ENCODE peak calls at places on chromosomes 3 and 15, in nine cellular contexts. One of them, this sample, is unnamed.

GRCh38 chr3:57951106-57951882 is 56.9 kb upstream of the FLNB start:
- DNase-seq in glutamatergic neuron: no peak
- DNase-seq in HT1080: peak
- DNase-seq in GM12865: no peak
- DNase-seq in B cell: no peak
- DNase-seq in stimulated activated naive CD4-positive, alpha-beta T cell treated with Interleukin-2 at 50 U/mL for 16 hours: no peak
- DNase-seq in stimulated activated CD8-positive, alpha-beta memory T cell treated with anti-CD3 and anti-CD28 coated beads, Interleukin-15, amount 100 ng/mL, for 4 hours: no peak
- DNase-seq in foreskin keratinocyte: peak
- DNase-seq in colonic mucosa: peak
- DNase-seq in this sample: peak

GRCh38 chr3:89395996-89396395 is 288.6 kb downstream of the EPHA3 start:
- DNase-seq in B cell: no peak
- DNase-seq in stimulated activated naive CD4-positive, alpha-beta T cell treated with Interleukin-2 at 50 U/mL for 16 hours: no peak
- DNase-seq in glutamatergic neuron: no peak
- DNase-seq in stimulated activated CD8-positive, alpha-beta memory T cell treated with anti-CD3 and anti-CD28 coated beads, Interleukin-15, amount 100 ng/mL, for 4 hours: no peak
- DNase-seq in foreskin keratinocyte: no peak
- DNase-seq in HT1080: no peak
- DNase-seq in GM12865: no peak
- DNase-seq in colonic mucosa: no peak
- DNase-seq in this sample: no peak

GRCh38 chr3:63364909-63365308 is 86.8 kb downstream of the SYNPR start:
- DNase-seq in foreskin keratinocyte: no peak
- DNase-seq in GM12865: no peak
- DNase-seq in HT1080: no peak
- DNase-seq in glutamatergic neuron: peak
- DNase-seq in B cell: no peak
- DNase-seq in stimulated activated naive CD4-positive, alpha-beta T cell treated with Interleukin-2 at 50 U/mL for 16 hours: no peak
- DNase-seq in stimulated activated CD8-positive, alpha-beta memory T cell treated with anti-CD3 and anti-CD28 coated beads, Interleukin-15, amount 100 ng/mL, for 4 hours: no peak
- DNase-seq in colonic mucosa: no peak
- DNase-seq in this sample: no peak

GRCh38 chr15:66481107-66481856 is 16.3 kb downstream of the SNAPC5 start:
- DNase-seq in HT1080: peak
- DNase-seq in stimulated activated naive CD4-positive, alpha-beta T cell treated with Interleukin-2 at 50 U/mL for 16 hours: no peak
- DNase-seq in glutamatergic neuron: no peak
- DNase-seq in B cell: no peak
- DNase-seq in GM12865: no peak
- DNase-seq in stimulated activated CD8-positive, alpha-beta memory T cell treated with anti-CD3 and anti-CD28 coated beads, Interleukin-15, amount 100 ng/mL, for 4 hours: no peak
- DNase-seq in foreskin keratinocyte: peak
- DNase-seq in colonic mucosa: no peak
- DNase-seq in this sample: no peak

GRCh38 chr3:97200387-97200786 is 386.0 kb downstream of the EPHA6 start:
- DNase-seq in colonic mucosa: no peak
- DNase-seq in stimulated activated CD8-positive, alpha-beta memory T cell treated with anti-CD3 and anti-CD28 coated beads, Interleukin-15, amount 100 ng/mL, for 4 hours: no peak
- DNase-seq in stimulated activated naive CD4-positive, alpha-beta T cell treated with Interleukin-2 at 50 U/mL for 16 hours: no peak
- DNase-seq in foreskin keratinocyte: no peak
- DNase-seq in HT1080: no peak
- DNase-seq in B cell: no peak
- DNase-seq in GM12865: no peak
- DNase-seq in glutamatergic neuron: no peak
- DNase-seq in this sample: no peak

GRCh38 chr15:77186518-77187095 is 115.7 kb upstream of the TSPAN3 start:
- DNase-seq in colonic mucosa: no peak
- DNase-seq in glutamatergic neuron: no peak
- DNase-seq in GM12865: peak
- DNase-seq in HT1080: no peak
- DNase-seq in stimulated activated CD8-positive, alpha-beta memory T cell treated with anti-CD3 and anti-CD28 coated beads, Interleukin-15, amount 100 ng/mL, for 4 hours: no peak
- DNase-seq in foreskin keratinocyte: no peak
- DNase-seq in B cell: no peak
- DNase-seq in stimulated activated naive CD4-positive, alpha-beta T cell treated with Interleukin-2 at 50 U/mL for 16 hours: no peak
- DNase-seq in this sample: no peak

GRCh38 chr3:127042634-127043033 is 59.7 kb downstream of the PLXNA1 start:
- DNase-seq in HT1080: no peak
- DNase-seq in GM12865: no peak
- DNase-seq in stimulated activated CD8-positive, alpha-beta memory T cell treated with anti-CD3 and anti-CD28 coated beads, Interleukin-15, amount 100 ng/mL, for 4 hours: no peak
- DNase-seq in B cell: no peak
- DNase-seq in glutamatergic neuron: no peak
- DNase-seq in colonic mucosa: no peak
- DNase-seq in foreskin keratinocyte: no peak
- DNase-seq in stimulated activated naive CD4-positive, alpha-beta T cell treated with Interleukin-2 at 50 U/mL for 16 hours: no peak
- DNase-seq in this sample: no peak

GRCh38 chr15:74790080-74790916 is 8.4 kb downstream of the CSK start:
- DNase-seq in glutamatergic neuron: no peak
- DNase-seq in stimulated activated naive CD4-positive, alpha-beta T cell treated with Interleukin-2 at 50 U/mL for 16 hours: peak
- DNase-seq in GM12865: peak
- DNase-seq in foreskin keratinocyte: no peak
- DNase-seq in HT1080: peak
- DNase-seq in stimulated activated CD8-positive, alpha-beta memory T cell treated with anti-CD3 and anti-CD28 coated beads, Interleukin-15, amount 100 ng/mL, for 4 hours: no peak
- DNase-seq in colonic mucosa: peak
- DNase-seq in B cell: peak
- DNase-seq in this sample: peak

GRCh38 chr3:147411235-147411607 is 2.1 kb downstream of the ZIC1 start:
- DNase-seq in foreskin keratinocyte: no peak
- DNase-seq in HT1080: no peak
- DNase-seq in glutamatergic neuron: no peak
- DNase-seq in stimulated activated naive CD4-positive, alpha-beta T cell treated with Interleukin-2 at 50 U/mL for 16 hours: no peak
- DNase-seq in colonic mucosa: no peak
- DNase-seq in stimulated activated CD8-positive, alpha-beta memory T cell treated with anti-CD3 and anti-CD28 coated beads, Interleukin-15, amount 100 ng/mL, for 4 hours: no peak
- DNase-seq in GM12865: no peak
- DNase-seq in B cell: peak
- DNase-seq in this sample: no peak

GRCh38 chr3:19146685-19147650 is 1.3 kb upstream of the KCNH8 start:
- DNase-seq in colonic mucosa: peak
- DNase-seq in stimulated activated naive CD4-positive, alpha-beta T cell treated with Interleukin-2 at 50 U/mL for 16 hours: peak
- DNase-seq in B cell: peak
- DNase-seq in HT1080: peak
- DNase-seq in GM12865: peak
- DNase-seq in stimulated activated CD8-positive, alpha-beta memory T cell treated with anti-CD3 and anti-CD28 coated beads, Interleukin-15, amount 100 ng/mL, for 4 hours: peak
- DNase-seq in foreskin keratinocyte: no peak
- DNase-seq in glutamatergic neuron: peak
- DNase-seq in this sample: peak

GRCh38 chr3:115788921-115789470 is 165.7 kb downstream of the GAP43 start:
- DNase-seq in B cell: no peak
- DNase-seq in stimulated activated CD8-positive, alpha-beta memory T cell treated with anti-CD3 and anti-CD28 coated beads, Interleukin-15, amount 100 ng/mL, for 4 hours: no peak
- DNase-seq in HT1080: peak
- DNase-seq in colonic mucosa: no peak
- DNase-seq in foreskin keratinocyte: peak
- DNase-seq in GM12865: no peak
- DNase-seq in stimulated activated naive CD4-positive, alpha-beta T cell treated with Interleukin-2 at 50 U/mL for 16 hours: no peak
- DNase-seq in glutamatergic neuron: peak
- DNase-seq in this sample: peak

GRCh38 chr15:70713547-70714414 is 49.6 kb downstream of the UACA start:
- DNase-seq in foreskin keratinocyte: peak
- DNase-seq in glutamatergic neuron: no peak
- DNase-seq in stimulated activated CD8-positive, alpha-beta memory T cell treated with anti-CD3 and anti-CD28 coated beads, Interleukin-15, amount 100 ng/mL, for 4 hours: no peak
- DNase-seq in B cell: no peak
- DNase-seq in colonic mucosa: no peak
- DNase-seq in GM12865: no peak
- DNase-seq in stimulated activated naive CD4-positive, alpha-beta T cell treated with Interleukin-2 at 50 U/mL for 16 hours: no peak
- DNase-seq in HT1080: no peak
- DNase-seq in this sample: no peak

GRCh38 chr3:44962606-44963393 is 13.2 kb downstream of the ZDHHC3 start:
- DNase-seq in foreskin keratinocyte: peak
- DNase-seq in HT1080: no peak
- DNase-seq in colonic mucosa: no peak
- DNase-seq in stimulated activated naive CD4-positive, alpha-beta T cell treated with Interleukin-2 at 50 U/mL for 16 hours: no peak
- DNase-seq in stimulated activated CD8-positive, alpha-beta memory T cell treated with anti-CD3 and anti-CD28 coated beads, Interleukin-15, amount 100 ng/mL, for 4 hours: no peak
- DNase-seq in glutamatergic neuron: no peak
- DNase-seq in B cell: no peak
- DNase-seq in GM12865: no peak
- DNase-seq in this sample: peak

GRCh38 chr15:42832577-42832976 is 88.0 kb downstream of the TTBK2 start:
- DNase-seq in glutamatergic neuron: no peak
- DNase-seq in HT1080: peak
- DNase-seq in stimulated activated naive CD4-positive, alpha-beta T cell treated with Interleukin-2 at 50 U/mL for 16 hours: no peak
- DNase-seq in B cell: no peak
- DNase-seq in colonic mucosa: no peak
- DNase-seq in GM12865: no peak
- DNase-seq in stimulated activated CD8-positive, alpha-beta memory T cell treated with anti-CD3 and anti-CD28 coated beads, Interleukin-15, amount 100 ng/mL, for 4 hours: no peak
- DNase-seq in foreskin keratinocyte: peak
- DNase-seq in this sample: peak

GRCh38 chr3:132659370-132660055 is at the start of gene ACAD11:
- DNase-seq in GM12865: peak
- DNase-seq in HT1080: peak
- DNase-seq in foreskin keratinocyte: peak
- DNase-seq in stimulated activated CD8-positive, alpha-beta memory T cell treated with anti-CD3 and anti-CD28 coated beads, Interleukin-15, amount 100 ng/mL, for 4 hours: peak
- DNase-seq in stimulated activated naive CD4-positive, alpha-beta T cell treated with Interleukin-2 at 50 U/mL for 16 hours: peak
- DNase-seq in glutamatergic neuron: peak
- DNase-seq in colonic mucosa: peak
- DNase-seq in B cell: peak
- DNase-seq in this sample: peak

GRCh38 chr15:44296625-44297524 is 8.4 kb downstream of the GOLM2 start:
- DNase-seq in colonic mucosa: peak
- DNase-seq in stimulated activated CD8-positive, alpha-beta memory T cell treated with anti-CD3 and anti-CD28 coated beads, Interleukin-15, amount 100 ng/mL, for 4 hours: no peak
- DNase-seq in GM12865: peak
- DNase-seq in stimulated activated naive CD4-positive, alpha-beta T cell treated with Interleukin-2 at 50 U/mL for 16 hours: no peak
- DNase-seq in B cell: no peak
- DNase-seq in foreskin keratinocyte: peak
- DNase-seq in HT1080: peak
- DNase-seq in glutamatergic neuron: no peak
- DNase-seq in this sample: peak

GRCh38 chr3:188104050-188104449 is 49.9 kb upstream of the LPP start:
- DNase-seq in B cell: no peak
- DNase-seq in glutamatergic neuron: no peak
- DNase-seq in stimulated activated naive CD4-positive, alpha-beta T cell treated with Interleukin-2 at 50 U/mL for 16 hours: no peak
- DNase-seq in stimulated activated CD8-positive, alpha-beta memory T cell treated with anti-CD3 and anti-CD28 coated beads, Interleukin-15, amount 100 ng/mL, for 4 hours: no peak
- DNase-seq in HT1080: peak
- DNase-seq in foreskin keratinocyte: no peak
- DNase-seq in colonic mucosa: no peak
- DNase-seq in GM12865: no peak
- DNase-seq in this sample: no peak

GRCh38 chr3:23859839-23860382 is 54.2 kb downstream of the UBE2E1 start:
- DNase-seq in GM12865: peak
- DNase-seq in HT1080: no peak
- DNase-seq in foreskin keratinocyte: no peak
- DNase-seq in stimulated activated naive CD4-positive, alpha-beta T cell treated with Interleukin-2 at 50 U/mL for 16 hours: no peak
- DNase-seq in colonic mucosa: no peak
- DNase-seq in glutamatergic neuron: no peak
- DNase-seq in B cell: no peak
- DNase-seq in stimulated activated CD8-positive, alpha-beta memory T cell treated with anti-CD3 and anti-CD28 coated beads, Interleukin-15, amount 100 ng/mL, for 4 hours: no peak
- DNase-seq in this sample: no peak

GRCh38 chr3:85846940-85847339 is 888.2 kb downstream of the CADM2 start:
- DNase-seq in stimulated activated CD8-positive, alpha-beta memory T cell treated with anti-CD3 and anti-CD28 coated beads, Interleukin-15, amount 100 ng/mL, for 4 hours: no peak
- DNase-seq in GM12865: no peak
- DNase-seq in glutamatergic neuron: no peak
- DNase-seq in colonic mucosa: no peak
- DNase-seq in B cell: no peak
- DNase-seq in foreskin keratinocyte: no peak
- DNase-seq in HT1080: no peak
- DNase-seq in stimulated activated naive CD4-positive, alpha-beta T cell treated with Interleukin-2 at 50 U/mL for 16 hours: no peak
- DNase-seq in this sample: no peak

GRCh38 chr3:58217209-58217811 is 6.5 kb upstream of the DNASE1L3 start:
- DNase-seq in colonic mucosa: peak
- DNase-seq in HT1080: peak
- DNase-seq in B cell: peak
- DNase-seq in GM12865: peak
- DNase-seq in foreskin keratinocyte: peak
- DNase-seq in glutamatergic neuron: peak
- DNase-seq in stimulated activated CD8-positive, alpha-beta memory T cell treated with anti-CD3 and anti-CD28 coated beads, Interleukin-15, amount 100 ng/mL, for 4 hours: peak
- DNase-seq in stimulated activated naive CD4-positive, alpha-beta T cell treated with Interleukin-2 at 50 U/mL for 16 hours: peak
- DNase-seq in this sample: peak

GRCh38 chr3:123481071-123481470 is 32.2 kb upstream of the ADCY5 start:
- DNase-seq in HT1080: no peak
- DNase-seq in B cell: no peak
- DNase-seq in stimulated activated CD8-positive, alpha-beta memory T cell treated with anti-CD3 and anti-CD28 coated beads, Interleukin-15, amount 100 ng/mL, for 4 hours: no peak
- DNase-seq in glutamatergic neuron: no peak
- DNase-seq in foreskin keratinocyte: peak
- DNase-seq in colonic mucosa: no peak
- DNase-seq in stimulated activated naive CD4-positive, alpha-beta T cell treated with Interleukin-2 at 50 U/mL for 16 hours: no peak
- DNase-seq in GM12865: no peak
- DNase-seq in this sample: no peak

GRCh38 chr3:99767341-99767740 is 50.3 kb upstream of the CMSS1 start:
- DNase-seq in stimulated activated CD8-positive, alpha-beta memory T cell treated with anti-CD3 and anti-CD28 coated beads, Interleukin-15, amount 100 ng/mL, for 4 hours: no peak
- DNase-seq in stimulated activated naive CD4-positive, alpha-beta T cell treated with Interleukin-2 at 50 U/mL for 16 hours: no peak
- DNase-seq in colonic mucosa: no peak
- DNase-seq in foreskin keratinocyte: no peak
- DNase-seq in GM12865: no peak
- DNase-seq in B cell: no peak
- DNase-seq in HT1080: no peak
- DNase-seq in glutamatergic neuron: no peak
- DNase-seq in this sample: no peak

GRCh38 chr3:13377021-13377420 is 43.1 kb downstream of the NUP210 start:
- DNase-seq in B cell: no peak
- DNase-seq in HT1080: no peak
- DNase-seq in glutamatergic neuron: no peak
- DNase-seq in stimulated activated CD8-positive, alpha-beta memory T cell treated with anti-CD3 and anti-CD28 coated beads, Interleukin-15, amount 100 ng/mL, for 4 hours: no peak
- DNase-seq in GM12865: no peak
- DNase-seq in stimulated activated naive CD4-positive, alpha-beta T cell treated with Interleukin-2 at 50 U/mL for 16 hours: no peak
- DNase-seq in colonic mucosa: no peak
- DNase-seq in foreskin keratinocyte: no peak
- DNase-seq in this sample: no peak

GRCh38 chr3:196792771-196793170 is 53.1 kb downstream of the PAK2 start:
- DNase-seq in HT1080: no peak
- DNase-seq in stimulated activated CD8-positive, alpha-beta memory T cell treated with anti-CD3 and anti-CD28 coated beads, Interleukin-15, amount 100 ng/mL, for 4 hours: no peak
- DNase-seq in stimulated activated naive CD4-positive, alpha-beta T cell treated with Interleukin-2 at 50 U/mL for 16 hours: no peak
- DNase-seq in B cell: no peak
- DNase-seq in colonic mucosa: no peak
- DNase-seq in GM12865: no peak
- DNase-seq in foreskin keratinocyte: peak
- DNase-seq in glutamatergic neuron: no peak
- DNase-seq in this sample: peak

GRCh38 chr15:28033443-28033842 is 65.7 kb downstream of the OCA2 start:
- DNase-seq in B cell: no peak
- DNase-seq in HT1080: no peak
- DNase-seq in colonic mucosa: no peak
- DNase-seq in glutamatergic neuron: no peak
- DNase-seq in GM12865: no peak
- DNase-seq in stimulated activated naive CD4-positive, alpha-beta T cell treated with Interleukin-2 at 50 U/mL for 16 hours: no peak
- DNase-seq in foreskin keratinocyte: no peak
- DNase-seq in stimulated activated CD8-positive, alpha-beta memory T cell treated with anti-CD3 and anti-CD28 coated beads, Interleukin-15, amount 100 ng/mL, for 4 hours: no peak
- DNase-seq in this sample: no peak

GRCh38 chr15:59157840-59158700 is 48.6 kb upstream of the LDHAL6B start:
- DNase-seq in glutamatergic neuron: no peak
- DNase-seq in stimulated activated CD8-positive, alpha-beta memory T cell treated with anti-CD3 and anti-CD28 coated beads, Interleukin-15, amount 100 ng/mL, for 4 hours: no peak
- DNase-seq in stimulated activated naive CD4-positive, alpha-beta T cell treated with Interleukin-2 at 50 U/mL for 16 hours: no peak
- DNase-seq in colonic mucosa: no peak
- DNase-seq in GM12865: no peak
- DNase-seq in foreskin keratinocyte: no peak
- DNase-seq in HT1080: no peak
- DNase-seq in B cell: no peak
- DNase-seq in this sample: no peak

GRCh38 chr15:69910511-69910910 is 187.2 kb downstream of the TLE3 start:
- DNase-seq in colonic mucosa: no peak
- DNase-seq in B cell: no peak
- DNase-seq in stimulated activated naive CD4-positive, alpha-beta T cell treated with Interleukin-2 at 50 U/mL for 16 hours: no peak
- DNase-seq in GM12865: no peak
- DNase-seq in HT1080: no peak
- DNase-seq in glutamatergic neuron: no peak
- DNase-seq in stimulated activated CD8-positive, alpha-beta memory T cell treated with anti-CD3 and anti-CD28 coated beads, Interleukin-15, amount 100 ng/mL, for 4 hours: no peak
- DNase-seq in foreskin keratinocyte: no peak
- DNase-seq in this sample: no peak

GRCh38 chr15:31202953-31203352 is 101.4 kb upstream of the TRPM1 start:
- DNase-seq in GM12865: peak
- DNase-seq in stimulated activated naive CD4-positive, alpha-beta T cell treated with Interleukin-2 at 50 U/mL for 16 hours: no peak
- DNase-seq in foreskin keratinocyte: no peak
- DNase-seq in HT1080: no peak
- DNase-seq in colonic mucosa: no peak
- DNase-seq in glutamatergic neuron: no peak
- DNase-seq in B cell: no peak
- DNase-seq in stimulated activated CD8-positive, alpha-beta memory T cell treated with anti-CD3 and anti-CD28 coated beads, Interleukin-15, amount 100 ng/mL, for 4 hours: no peak
- DNase-seq in this sample: no peak

This sample was measured in H4.